ENCODE peak calls at places on chromosome 5, in seven cellular contexts. One of them, this sample, is unnamed.

GRCh38 chr5:437281-437771 is 5.7 kb upstream of the EXOC3 start:
- DNase-seq in breast epithelium: peak
- DNase-seq in fibroblast of mammary gland: no peak
- DNase-seq in right atrium auricular region: no peak
- DNase-seq in HFF-Myc: no peak
- DNase-seq in BJ: no peak
- DNase-seq in neural crest cell: no peak
- DNase-seq in this sample: no peak

GRCh38 chr5:172145870-172146747 is 41.9 kb downstream of the STK10 start:
- DNase-seq in BJ: no peak
- DNase-seq in neural crest cell: no peak
- DNase-seq in breast epithelium: no peak
- DNase-seq in right atrium auricular region: no peak
- DNase-seq in HFF-Myc: no peak
- DNase-seq in fibroblast of mammary gland: no peak
- DNase-seq in this sample: no peak

GRCh38 chr5:16713386-16713928 is 96.7 kb upstream of the RETREG1 start:
- DNase-seq in BJ: no peak
- DNase-seq in right atrium auricular region: no peak
- DNase-seq in fibroblast of mammary gland: peak
- DNase-seq in breast epithelium: no peak
- DNase-seq in neural crest cell: peak
- DNase-seq in HFF-Myc: no peak
- DNase-seq in this sample: no peak

GRCh38 chr5:52661903-52662302 is 125.8 kb upstream of the ITGA1 start:
- DNase-seq in BJ: no peak
- DNase-seq in right atrium auricular region: no peak
- DNase-seq in HFF-Myc: no peak
- DNase-seq in breast epithelium: no peak
- DNase-seq in fibroblast of mammary gland: no peak
- DNase-seq in neural crest cell: no peak
- DNase-seq in this sample: no peak

GRCh38 chr5:32942225-32942989 is 231.3 kb downstream of the NPR3 start:
- DNase-seq in right atrium auricular region: no peak
- DNase-seq in BJ: no peak
- DNase-seq in HFF-Myc: no peak
- DNase-seq in neural crest cell: no peak
- DNase-seq in fibroblast of mammary gland: peak
- DNase-seq in breast epithelium: no peak
- DNase-seq in this sample: no peak

GRCh38 chr5:110414360-110414759 is 312.1 kb downstream of the TMEM232 start:
- DNase-seq in breast epithelium: no peak
- DNase-seq in BJ: no peak
- DNase-seq in HFF-Myc: no peak
- DNase-seq in neural crest cell: no peak
- DNase-seq in fibroblast of mammary gland: peak
- DNase-seq in right atrium auricular region: no peak
- DNase-seq in this sample: no peak

GRCh38 chr5:131899686-131900085 is 45.8 kb downstream of the MEIKIN start:
- DNase-seq in HFF-Myc: no peak
- DNase-seq in breast epithelium: no peak
- DNase-seq in BJ: no peak
- DNase-seq in fibroblast of mammary gland: peak
- DNase-seq in neural crest cell: no peak
- DNase-seq in right atrium auricular region: no peak
- DNase-seq in this sample: no peak

GRCh38 chr5:424259-425110 is 18.5 kb upstream of the EXOC3 start:
- DNase-seq in BJ: no peak
- DNase-seq in right atrium auricular region: no peak
- DNase-seq in breast epithelium: no peak
- DNase-seq in HFF-Myc: no peak
- DNase-seq in fibroblast of mammary gland: peak
- DNase-seq in neural crest cell: no peak
- DNase-seq in this sample: no peak

GRCh38 chr5:62780230-62780629 is 201.6 kb downstream of the LRRC70 start:
- DNase-seq in HFF-Myc: no peak
- DNase-seq in fibroblast of mammary gland: no peak
- DNase-seq in breast epithelium: no peak
- DNase-seq in neural crest cell: no peak
- DNase-seq in BJ: no peak
- DNase-seq in right atrium auricular region: no peak
- DNase-seq in this sample: no peak
- TF ChIP-seq CTCF in HFF-Myc: no peak
- TF ChIP-seq CTCF in fibroblast of mammary gland: no peak
- TF ChIP-seq CTCF in breast epithelium: no peak
- TF ChIP-seq CTCF in neural crest cell: no peak
- TF ChIP-seq CTCF in BJ: no peak
- TF ChIP-seq CTCF in right atrium auricular region: no peak
- TF ChIP-seq CTCF in this sample: no peak

GRCh38 chr5:135973323-135974018 is 18.7 kb upstream of the LECT2 start:
- DNase-seq in HFF-Myc: no peak
- DNase-seq in breast epithelium: no peak
- DNase-seq in BJ: peak
- DNase-seq in neural crest cell: no peak
- DNase-seq in fibroblast of mammary gland: peak
- DNase-seq in right atrium auricular region: no peak
- DNase-seq in this sample: no peak

GRCh38 chr5:135974019-135974600 is 19.3 kb upstream of the LECT2 start:
- DNase-seq in BJ: no peak
- DNase-seq in right atrium auricular region: no peak
- DNase-seq in neural crest cell: no peak
- DNase-seq in HFF-Myc: no peak
- DNase-seq in breast epithelium: no peak
- DNase-seq in fibroblast of mammary gland: no peak
- DNase-seq in this sample: no peak

GRCh38 chr5:135977375-135977928 is 22.7 kb upstream of the LECT2 start:
- DNase-seq in breast epithelium: no peak
- DNase-seq in fibroblast of mammary gland: no peak
- DNase-seq in neural crest cell: peak
- DNase-seq in right atrium auricular region: peak
- DNase-seq in BJ: no peak
- DNase-seq in HFF-Myc: no peak
- DNase-seq in this sample: no peak

GRCh38 chr5:135978212-135978631 is 23.4 kb upstream of the LECT2 start:
- DNase-seq in fibroblast of mammary gland: no peak
- DNase-seq in right atrium auricular region: no peak
- DNase-seq in BJ: no peak
- DNase-seq in HFF-Myc: no peak
- DNase-seq in breast epithelium: no peak
- DNase-seq in neural crest cell: no peak
- DNase-seq in this sample: no peak

GRCh38 chr5:135976216-135976615 is 21.4 kb upstream of the LECT2 start:
- DNase-seq in BJ: no peak
- DNase-seq in neural crest cell: no peak
- DNase-seq in breast epithelium: no peak
- DNase-seq in HFF-Myc: no peak
- DNase-seq in right atrium auricular region: no peak
- DNase-seq in fibroblast of mammary gland: no peak
- DNase-seq in this sample: no peak
- TF ChIP-seq CTCF in BJ: no peak
- TF ChIP-seq CTCF in neural crest cell: no peak
- TF ChIP-seq CTCF in breast epithelium: no peak
- TF ChIP-seq CTCF in HFF-Myc: no peak
- TF ChIP-seq CTCF in right atrium auricular region: no peak
- TF ChIP-seq CTCF in fibroblast of mammary gland: no peak
- TF ChIP-seq CTCF in this sample: no peak

GRCh38 chr5:14545308-14545707 is 36.3 kb upstream of the OTULINL start:
- DNase-seq in breast epithelium: no peak
- DNase-seq in fibroblast of mammary gland: no peak
- DNase-seq in right atrium auricular region: no peak
- DNase-seq in BJ: no peak
- DNase-seq in neural crest cell: no peak
- DNase-seq in HFF-Myc: no peak
- DNase-seq in this sample: no peak

GRCh38 chr5:14551211-14551610 is 30.4 kb upstream of the OTULINL start:
- DNase-seq in fibroblast of mammary gland: no peak
- DNase-seq in right atrium auricular region: no peak
- DNase-seq in breast epithelium: no peak
- DNase-seq in BJ: no peak
- DNase-seq in HFF-Myc: no peak
- DNase-seq in neural crest cell: no peak
- DNase-seq in this sample: no peak

GRCh38 chr5:14547660-14548059 is 33.9 kb upstream of the OTULINL start:
- DNase-seq in neural crest cell: no peak
- DNase-seq in BJ: no peak
- DNase-seq in right atrium auricular region: no peak
- DNase-seq in HFF-Myc: no peak
- DNase-seq in fibroblast of mammary gland: no peak
- DNase-seq in breast epithelium: no peak
- DNase-seq in this sample: no peak

GRCh38 chr5:14545890-14546289 is 35.7 kb upstream of the OTULINL start:
- DNase-seq in neural crest cell: no peak
- DNase-seq in breast epithelium: no peak
- DNase-seq in right atrium auricular region: no peak
- DNase-seq in BJ: no peak
- DNase-seq in fibroblast of mammary gland: no peak
- DNase-seq in HFF-Myc: no peak
- DNase-seq in this sample: no peak
- TF ChIP-seq CTCF in neural crest cell: no peak
- TF ChIP-seq CTCF in breast epithelium: no peak
- TF ChIP-seq CTCF in right atrium auricular region: no peak
- TF ChIP-seq CTCF in BJ: no peak
- TF ChIP-seq CTCF in fibroblast of mammary gland: no peak
- TF ChIP-seq CTCF in HFF-Myc: no peak
- TF ChIP-seq CTCF in this sample: no peak

DNA sequence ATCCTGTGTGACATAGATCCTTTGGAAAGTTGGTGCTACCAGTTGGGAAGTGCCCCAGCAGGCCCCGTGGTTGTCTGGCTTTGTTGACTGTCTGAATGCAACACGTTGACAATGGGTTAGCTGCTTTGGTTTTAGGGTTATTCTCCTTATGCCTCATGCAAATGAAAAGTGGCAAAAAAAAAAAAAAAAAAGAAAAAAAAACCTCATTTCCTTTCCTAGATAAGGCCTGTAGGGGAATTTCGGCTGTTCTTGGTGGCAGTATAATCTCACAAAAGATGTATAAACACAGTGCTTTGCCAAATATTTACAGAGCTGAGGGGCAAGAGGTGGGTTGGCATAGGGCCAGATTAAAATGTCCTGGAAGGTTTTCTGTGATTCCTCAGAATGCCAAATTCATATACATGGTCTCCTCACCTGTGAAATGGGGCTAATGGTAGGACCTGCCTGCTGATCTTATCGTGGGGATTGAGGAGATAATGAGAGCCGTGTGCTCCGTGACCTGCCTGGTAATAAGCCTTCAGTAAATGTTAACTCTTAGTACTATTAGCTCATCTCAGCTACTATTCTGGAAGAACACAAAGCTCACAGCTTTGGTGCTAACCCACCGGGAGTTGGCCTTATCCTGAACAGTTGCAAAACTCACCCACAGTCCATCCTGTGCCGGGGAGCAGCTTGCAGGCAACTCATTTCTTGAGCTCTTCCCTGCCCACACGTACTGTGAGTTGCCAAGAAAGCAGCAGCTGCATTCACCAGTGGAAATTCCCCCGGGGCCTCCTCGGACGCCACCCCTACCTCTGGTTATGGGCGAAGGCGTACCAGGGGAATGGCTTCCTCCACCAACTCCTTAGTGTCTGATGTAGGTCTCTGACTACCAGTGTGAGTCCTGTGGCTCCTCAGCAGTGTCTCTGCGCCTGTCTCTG is 220.3 kb downstream of the NR3C1 start:
- DNase-seq in right atrium auricular region: no peak
- DNase-seq in fibroblast of mammary gland: peak
- DNase-seq in BJ: no peak
- DNase-seq in HFF-Myc: no peak
- DNase-seq in breast epithelium: no peak
- DNase-seq in neural crest cell: no peak
- DNase-seq in this sample: no peak
- TF ChIP-seq CTCF in right atrium auricular region: no peak
- TF ChIP-seq CTCF in fibroblast of mammary gland: no peak
- TF ChIP-seq CTCF in BJ: no peak
- TF ChIP-seq CTCF in HFF-Myc: no peak
- TF ChIP-seq CTCF in breast epithelium: no peak
- TF ChIP-seq CTCF in neural crest cell: no peak
- TF ChIP-seq CTCF in this sample: no peak